ENCODE peak calls at places on chromosomes 13 and 19, in ten cellular contexts. One of them, this sample, is unnamed.
A peak's percentile ranks its signal among the peaks of the same experiment; 100 is the strongest.

GRCh38 chr13:111076156-111077013 is 38.7 kb upstream of the ARHGEF7 start:
- DNase-seq in RWPE1: no peak
- DNase-seq in IMR-90: no peak
- DNase-seq in GM12878: no peak
- DNase-seq in fibroblast of lung: no peak
- DNase-seq in tibial artery: no peak
- DNase-seq in CD8-positive, alpha-beta T cell: no peak
- DNase-seq in cardiac muscle cell: no peak
- DNase-seq in pancreas: no peak
- DNase-seq in ovary: no peak
- DNase-seq in this sample: no peak

GRCh38 chr13:80050252-80050651 is 290.7 kb downstream of the SPRY2 start:
- DNase-seq in IMR-90: peak; percentile 16
- DNase-seq in RWPE1: no peak
- DNase-seq in tibial artery: no peak
- DNase-seq in GM12878: no peak
- DNase-seq in fibroblast of lung: peak; percentile 68
- DNase-seq in cardiac muscle cell: no peak
- DNase-seq in CD8-positive, alpha-beta T cell: no peak
- DNase-seq in pancreas: no peak
- DNase-seq in ovary: no peak
- DNase-seq in this sample: no peak

GRCh38 chr13:27401210-27401609 is 23.2 kb upstream of the GTF3A start:
- DNase-seq in CD8-positive, alpha-beta T cell: no peak
- DNase-seq in tibial artery: peak; percentile 55
- DNase-seq in GM12878: no peak
- DNase-seq in fibroblast of lung: no peak
- DNase-seq in ovary: no peak
- DNase-seq in IMR-90: no peak
- DNase-seq in cardiac muscle cell: no peak
- DNase-seq in pancreas: no peak
- DNase-seq in RWPE1: peak; percentile 32
- DNase-seq in this sample: peak; percentile 59

GRCh38 chr19:16232568-16232967 is 34.9 kb downstream of the AP1M1 start:
- DNase-seq in fibroblast of lung: no peak
- DNase-seq in RWPE1: no peak
- DNase-seq in cardiac muscle cell: no peak
- DNase-seq in IMR-90: no peak
- DNase-seq in pancreas: no peak
- DNase-seq in CD8-positive, alpha-beta T cell: peak; percentile 52
- DNase-seq in tibial artery: no peak
- DNase-seq in GM12878: no peak
- DNase-seq in ovary: no peak
- DNase-seq in this sample: no peak

GRCh38 chr13:36817996-36818395 is 1.0 kb upstream of the RFXAP start:
- DNase-seq in tibial artery: no peak
- DNase-seq in GM12878: no peak
- DNase-seq in IMR-90: no peak
- DNase-seq in fibroblast of lung: no peak
- DNase-seq in RWPE1: no peak
- DNase-seq in cardiac muscle cell: no peak
- DNase-seq in pancreas: no peak
- DNase-seq in CD8-positive, alpha-beta T cell: no peak
- DNase-seq in ovary: no peak
- DNase-seq in this sample: no peak

GRCh38 chr19:49592486-49593232 is 1.7 kb downstream of the PRR12 start:
- DNase-seq in ovary: no peak
- DNase-seq in cardiac muscle cell: peak; percentile 38
- DNase-seq in tibial artery: no peak
- DNase-seq in GM12878: no peak
- DNase-seq in IMR-90: no peak
- DNase-seq in pancreas: peak; percentile 47
- DNase-seq in RWPE1: peak; percentile 53
- DNase-seq in fibroblast of lung: no peak
- DNase-seq in CD8-positive, alpha-beta T cell: no peak
- DNase-seq in this sample: no peak

GRCh38 chr19:49451430-49452181 is at the start of gene PIH1D1:
- DNase-seq in tibial artery: peak; percentile 99
- DNase-seq in GM12878: peak; percentile 99
- DNase-seq in cardiac muscle cell: peak; percentile 98
- DNase-seq in RWPE1: peak; percentile 93
- DNase-seq in ovary: peak; percentile 94
- DNase-seq in CD8-positive, alpha-beta T cell: peak; percentile 97
- DNase-seq in IMR-90: peak; percentile 99
- DNase-seq in fibroblast of lung: peak; percentile 99
- DNase-seq in pancreas: peak; percentile 94
- DNase-seq in this sample: peak; percentile 98

GRCh38 chr19:32642771-32643170 is 32.2 kb downstream of the ANKRD27 start:
- DNase-seq in tibial artery: no peak
- DNase-seq in GM12878: no peak
- DNase-seq in CD8-positive, alpha-beta T cell: peak; percentile 81
- DNase-seq in fibroblast of lung: no peak
- DNase-seq in cardiac muscle cell: no peak
- DNase-seq in RWPE1: no peak
- DNase-seq in pancreas: no peak
- DNase-seq in IMR-90: no peak
- DNase-seq in ovary: no peak
- DNase-seq in this sample: no peak

GRCh38 chr19:51372649-51373504 is at the start of gene NKG7:
- DNase-seq in GM12878: peak; percentile 68
- DNase-seq in IMR-90: no peak
- DNase-seq in tibial artery: no peak
- DNase-seq in fibroblast of lung: no peak
- DNase-seq in RWPE1: no peak
- DNase-seq in CD8-positive, alpha-beta T cell: peak; percentile 85
- DNase-seq in cardiac muscle cell: no peak
- DNase-seq in pancreas: no peak
- DNase-seq in ovary: no peak
- DNase-seq in this sample: no peak

GRCh38 chr19:6161271-6161850 is 25.9 kb downstream of the ACSBG2 start:
- DNase-seq in ovary: no peak
- DNase-seq in CD8-positive, alpha-beta T cell: peak; percentile 86
- DNase-seq in tibial artery: no peak
- DNase-seq in cardiac muscle cell: no peak
- DNase-seq in fibroblast of lung: no peak
- DNase-seq in IMR-90: no peak
- DNase-seq in pancreas: no peak
- DNase-seq in RWPE1: peak; percentile 43
- DNase-seq in GM12878: peak; percentile 52
- DNase-seq in this sample: peak; percentile 68

GRCh38 chr19:3932931-3933810 is at the start of gene NMRK2:
- DNase-seq in cardiac muscle cell: peak; percentile 77
- DNase-seq in GM12878: no peak
- DNase-seq in IMR-90: no peak
- DNase-seq in ovary: no peak
- DNase-seq in RWPE1: no peak
- DNase-seq in tibial artery: no peak
- DNase-seq in pancreas: no peak
- DNase-seq in CD8-positive, alpha-beta T cell: no peak
- DNase-seq in fibroblast of lung: no peak
- DNase-seq in this sample: no peak

GRCh38 chr19:15283141-15283885 is 49.0 kb downstream of the BRD4 start:
- DNase-seq in tibial artery: peak; percentile 52
- DNase-seq in fibroblast of lung: peak; percentile 82
- DNase-seq in RWPE1: no peak
- DNase-seq in ovary: no peak
- DNase-seq in cardiac muscle cell: peak; percentile 19
- DNase-seq in CD8-positive, alpha-beta T cell: no peak
- DNase-seq in IMR-90: peak; percentile 59
- DNase-seq in pancreas: no peak
- DNase-seq in GM12878: no peak
- DNase-seq in this sample: no peak

GRCh38 chr19:579842-580155 is 7.4 kb downstream of the BSG start:
- DNase-seq in CD8-positive, alpha-beta T cell: no peak
- DNase-seq in GM12878: no peak
- DNase-seq in cardiac muscle cell: no peak
- DNase-seq in RWPE1: no peak
- DNase-seq in tibial artery: no peak
- DNase-seq in ovary: no peak
- DNase-seq in fibroblast of lung: no peak
- DNase-seq in pancreas: no peak
- DNase-seq in IMR-90: no peak
- DNase-seq in this sample: no peak

GRCh38 chr19:575527-576506 is 3.4 kb downstream of the BSG start:
- DNase-seq in pancreas: peak; percentile 66
- DNase-seq in ovary: peak; percentile 71
- DNase-seq in GM12878: no peak
- DNase-seq in CD8-positive, alpha-beta T cell: no peak
- DNase-seq in fibroblast of lung: peak; percentile 68
- DNase-seq in IMR-90: peak; percentile 37
- DNase-seq in cardiac muscle cell: peak; percentile 63
- DNase-seq in tibial artery: no peak
- DNase-seq in RWPE1: peak; percentile 78
- DNase-seq in this sample: no peak

GRCh38 chr19:579111-579841 is 6.9 kb downstream of the BSG start:
- DNase-seq in pancreas: peak; percentile 43
- DNase-seq in IMR-90: no peak
- DNase-seq in ovary: no peak
- DNase-seq in tibial artery: no peak
- DNase-seq in RWPE1: no peak
- DNase-seq in GM12878: no peak
- DNase-seq in cardiac muscle cell: no peak
- DNase-seq in fibroblast of lung: no peak
- DNase-seq in CD8-positive, alpha-beta T cell: no peak
- DNase-seq in this sample: no peak

GRCh38 chr19:576768-577438 is 4.5 kb downstream of the BSG start:
- DNase-seq in IMR-90: no peak
- DNase-seq in RWPE1: no peak
- DNase-seq in pancreas: no peak
- DNase-seq in tibial artery: no peak
- DNase-seq in ovary: no peak
- DNase-seq in cardiac muscle cell: no peak
- DNase-seq in GM12878: no peak
- DNase-seq in CD8-positive, alpha-beta T cell: no peak
- DNase-seq in fibroblast of lung: no peak
- DNase-seq in this sample: no peak

DNA sequence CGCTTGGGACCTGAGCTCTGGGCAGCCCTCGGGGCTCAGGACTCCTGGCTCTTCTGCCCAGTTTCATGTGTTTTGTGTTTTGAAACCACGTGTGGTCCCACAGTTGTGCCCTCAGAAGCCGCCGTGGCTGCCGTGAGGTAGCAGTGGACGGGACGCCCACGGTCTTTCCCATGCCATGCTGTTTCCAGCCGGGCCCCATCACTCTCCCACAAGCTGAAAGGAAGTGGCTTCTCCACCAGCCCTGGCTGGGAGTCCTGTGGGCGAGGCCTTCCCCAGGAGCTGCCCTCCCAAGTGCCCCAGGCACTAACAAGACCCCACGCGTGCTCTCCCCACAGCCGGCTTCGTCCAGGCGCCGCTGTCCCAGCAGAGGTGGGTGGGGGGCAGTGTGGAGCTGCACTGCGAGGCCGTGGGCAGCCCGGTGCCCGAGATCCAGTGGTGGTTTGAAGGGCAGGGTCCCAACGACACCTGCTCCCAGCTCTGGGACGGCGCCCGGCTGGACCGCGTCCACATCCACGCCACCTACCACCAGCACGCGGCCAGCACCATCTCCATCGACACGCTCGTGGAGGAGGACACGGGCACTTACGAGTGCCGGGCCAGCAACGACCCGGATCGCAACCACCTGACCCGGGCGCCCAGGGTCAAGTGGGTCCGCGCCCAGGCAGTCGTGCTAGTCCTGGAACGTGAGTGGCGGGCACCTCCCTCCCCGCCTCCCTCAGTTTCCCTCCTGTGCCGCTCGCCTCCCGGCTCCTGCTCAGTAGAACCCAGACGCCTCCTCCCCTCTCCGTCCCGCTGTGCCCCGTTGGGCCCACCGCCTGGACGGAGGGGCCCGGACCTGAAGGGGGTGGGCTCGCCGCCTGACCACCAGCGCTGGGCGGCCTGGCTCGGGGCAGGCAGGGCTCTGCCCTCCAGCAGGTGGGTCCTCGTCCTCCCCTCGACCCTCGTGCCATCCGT is 5.3 kb downstream of the BSG start:
- DNase-seq in CD8-positive, alpha-beta T cell: no peak
- DNase-seq in IMR-90: no peak
- DNase-seq in pancreas: peak; percentile 34
- DNase-seq in cardiac muscle cell: no peak
- DNase-seq in RWPE1: no peak
- DNase-seq in fibroblast of lung: no peak
- DNase-seq in ovary: no peak
- DNase-seq in tibial artery: no peak
- DNase-seq in GM12878: no peak
- DNase-seq in this sample: no peak
- H3K27ac ChIP-seq in CD8-positive, alpha-beta T cell: no peak overlapping the region
- H3K27ac ChIP-seq in IMR-90: no peak overlapping the region
- H3K27ac ChIP-seq in pancreas: no peak overlapping the region
- H3K27ac ChIP-seq in cardiac muscle cell: peak overlapping the region; percentile 29
- H3K27ac ChIP-seq in RWPE1: peak overlapping the region; percentile 99
- H3K27ac ChIP-seq in fibroblast of lung: no peak overlapping the region
- H3K27ac ChIP-seq in ovary: no peak overlapping the region
- H3K27ac ChIP-seq in tibial artery: no peak overlapping the region
- H3K27ac ChIP-seq in GM12878: no peak overlapping the region
- H3K27ac ChIP-seq in this sample: no peak overlapping the region

GRCh38 chr19:42514449-42514848 is 13.8 kb downstream of the CEACAM1 start:
- DNase-seq in tibial artery: no peak
- DNase-seq in ovary: no peak
- DNase-seq in cardiac muscle cell: no peak
- DNase-seq in pancreas: no peak
- DNase-seq in RWPE1: no peak
- DNase-seq in GM12878: no peak
- DNase-seq in IMR-90: no peak
- DNase-seq in CD8-positive, alpha-beta T cell: no peak
- DNase-seq in fibroblast of lung: no peak
- DNase-seq in this sample: no peak
- H3K27ac ChIP-seq in tibial artery: no peak overlapping the region
- H3K27ac ChIP-seq in ovary: no peak overlapping the region
- H3K27ac ChIP-seq in cardiac muscle cell: no peak overlapping the region
- H3K27ac ChIP-seq in pancreas: no peak overlapping the region
- H3K27ac ChIP-seq in RWPE1: no peak overlapping the region
- H3K27ac ChIP-seq in GM12878: no peak overlapping the region
- H3K27ac ChIP-seq in IMR-90: no peak overlapping the region
- H3K27ac ChIP-seq in CD8-positive, alpha-beta T cell: no peak overlapping the region
- H3K27ac ChIP-seq in fibroblast of lung: no peak overlapping the region
- H3K27ac ChIP-seq in this sample: no peak overlapping the region

GRCh38 chr13:49302222-49302621 is 54.5 kb downstream of the CDADC1 start:
- DNase-seq in IMR-90: no peak
- DNase-seq in ovary: no peak
- DNase-seq in CD8-positive, alpha-beta T cell: no peak
- DNase-seq in pancreas: no peak
- DNase-seq in fibroblast of lung: no peak
- DNase-seq in cardiac muscle cell: no peak
- DNase-seq in RWPE1: no peak
- DNase-seq in tibial artery: no peak
- DNase-seq in GM12878: no peak
- DNase-seq in this sample: no peak
- H3K27ac ChIP-seq in IMR-90: no peak overlapping the region
- H3K27ac ChIP-seq in ovary: no peak overlapping the region
- H3K27ac ChIP-seq in CD8-positive, alpha-beta T cell: no peak overlapping the region
- H3K27ac ChIP-seq in pancreas: no peak overlapping the region
- H3K27ac ChIP-seq in fibroblast of lung: no peak overlapping the region
- H3K27ac ChIP-seq in cardiac muscle cell: no peak overlapping the region
- H3K27ac ChIP-seq in RWPE1: no peak overlapping the region
- H3K27ac ChIP-seq in tibial artery: peak overlapping the region; percentile 29
- H3K27ac ChIP-seq in GM12878: no peak overlapping the region
- H3K27ac ChIP-seq in this sample: no peak overlapping the region

DNA sequence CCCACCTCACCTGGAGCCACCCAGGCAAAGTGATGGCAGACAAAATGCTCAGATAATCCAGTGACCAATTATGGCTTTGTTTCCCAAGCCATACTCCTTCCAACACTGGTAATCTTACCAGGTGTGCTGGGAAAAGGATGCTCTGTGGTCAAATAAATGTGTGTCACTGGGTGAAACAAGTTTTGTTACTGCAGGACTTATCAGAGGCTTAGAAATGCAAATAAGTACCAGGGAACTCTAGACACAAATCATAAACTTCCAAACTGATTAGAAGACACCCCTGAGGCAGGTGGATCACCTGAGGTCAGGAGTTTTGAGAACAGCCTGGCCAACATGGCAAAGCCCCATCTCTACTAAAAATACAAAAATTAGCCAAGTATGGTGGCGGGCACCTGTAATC is 26.4 kb downstream of the PIN1 start:
- DNase-seq in tibial artery: no peak
- DNase-seq in IMR-90: no peak
- DNase-seq in ovary: no peak
- DNase-seq in GM12878: no peak
- DNase-seq in cardiac muscle cell: no peak
- DNase-seq in pancreas: no peak
- DNase-seq in fibroblast of lung: no peak
- DNase-seq in CD8-positive, alpha-beta T cell: no peak
- DNase-seq in RWPE1: no peak
- DNase-seq in this sample: no peak
- H3K27ac ChIP-seq in tibial artery: no peak overlapping the region
- H3K27ac ChIP-seq in IMR-90: no peak overlapping the region
- H3K27ac ChIP-seq in ovary: no peak overlapping the region
- H3K27ac ChIP-seq in GM12878: no peak overlapping the region
- H3K27ac ChIP-seq in cardiac muscle cell: no peak overlapping the region
- H3K27ac ChIP-seq in pancreas: no peak overlapping the region
- H3K27ac ChIP-seq in fibroblast of lung: no peak overlapping the region
- H3K27ac ChIP-seq in CD8-positive, alpha-beta T cell: no peak overlapping the region
- H3K27ac ChIP-seq in RWPE1: no peak overlapping the region
- H3K27ac ChIP-seq in this sample: no peak overlapping the region

This sample was measured in lower lobe of right lung.